ENCODE peak calls at places on chromosomes 16 and 17, in ten cellular contexts. T, O, X, D, R, V, E, N, G and I are unnamed samples.

GRCh38 chr17:50541916-50542688 is 4.9 kb upstream of the SPATA20 start:
- DNase-seq in G (no peak), T (peak), R (no peak), V (no peak), E (peak), X (peak), N (peak), D (peak), O (peak), I (peak)

GRCh38 chr17:34163681-34164080 is 91.4 kb upstream of the CCL2 start:
- DNase-seq in V (no peak), D (peak), O (no peak), G (no peak), T (no peak), E (no peak), N (no peak), R (no peak), X (no peak), I (no peak)

GRCh38 chr17:81684442-81684911 is 666 bp downstream of the HGS start:
- DNase-seq in R (no peak), T (no peak), O (peak), N (no peak), D (peak), E (no peak), X (peak), V (no peak), G (no peak), I (no peak)

GRCh38 chr17:731943-732787 is at the start of gene TLCD3A:
- DNase-seq in D (peak), R (no peak), T (peak), O (no peak), G (no peak), E (peak), V (no peak), X (peak), N (peak), I (peak)

GRCh38 chr17:11240041-11240801 is 792 bp upstream of the SHISA6 start:
- DNase-seq in X (peak), D (no peak), V (no peak), E (peak), N (peak), R (no peak), O (no peak), G (no peak), T (no peak), I (no peak)

GRCh38 chr16:53534206-53534605 is 31.2 kb upstream of the AKTIP start:
- DNase-seq in V (no peak), G (no peak), T (no peak), O (no peak), N (no peak), R (no peak), E (no peak), D (no peak), X (no peak), I (no peak)

GRCh38 chr17:7435676-7436555 is 681 bp downstream of the TMEM102 start:
- DNase-seq in D (no peak), G (no peak), R (no peak), X (peak), T (peak), E (peak), O (no peak), V (no peak), N (peak), I (no peak)

GRCh38 chr17:58677204-58677880 is 14.5 kb downstream of the TEX14 start:
- DNase-seq in D (peak), T (no peak), O (no peak), G (no peak), N (no peak), R (no peak), V (no peak), E (no peak), X (no peak), I (no peak)

GRCh38 chr16:90077757-90078593 is 844 bp upstream of the PRDM7 start:
- DNase-seq in R (no peak), T (no peak), G (no peak), E (peak), O (no peak), X (peak), N (no peak), D (peak), V (no peak), I (no peak)

GRCh38 chr17:70073326-70073725 is 1.7 kb upstream of the KCNJ16 start:
- DNase-seq in G (no peak), R (no peak), T (no peak), O (no peak), E (no peak), V (no peak), D (no peak), N (no peak), X (no peak), I (no peak)

GRCh38 chr16:81600275-81600674 is 155.7 kb downstream of the CMIP start:
- DNase-seq in N (no peak), X (no peak), D (peak), T (no peak), O (peak), E (no peak), V (peak), G (no peak), R (no peak), I (no peak)

GRCh38 chr16:1413684-1414531 is 596 bp downstream of the UNKL start:
- DNase-seq in V (no peak), E (peak), N (peak), X (peak), O (no peak), D (peak), G (no peak), T (peak), R (peak), I (peak)

GRCh38 chr17:42210046-42210445 is 15.8 kb upstream of the GHDC start:
- DNase-seq in X (no peak), N (no peak), E (no peak), T (no peak), D (peak), O (no peak), G (no peak), V (no peak), R (no peak), I (no peak)

GRCh38 chr17:10136258-10136981 is 62.0 kb downstream of the GAS7 start:
- DNase-seq in X (no peak), G (no peak), V (no peak), O (no peak), D (no peak), R (no peak), N (no peak), E (no peak), T (no peak), I (no peak)

GRCh38 chr16:2156025-2156848 is 655 bp downstream of the TRAF7 start:
- DNase-seq in O (no peak), T (no peak), G (no peak), R (no peak), N (no peak), X (peak), V (no peak), E (no peak), D (peak), I (peak)

GRCh38 chr17:32508926-32509325 is 22.1 kb downstream of the CDK5R1 start:
- DNase-seq in N (no peak), O (no peak), X (no peak), R (no peak), D (no peak), E (no peak), G (no peak), T (no peak), V (no peak), I (no peak)

GRCh38 chr17:80859004-80859941 is 132.4 kb upstream of the CHMP6 start:
- DNase-seq in O (no peak), G (peak), N (peak), R (no peak), D (peak), X (peak), V (peak), T (peak), E (no peak), I (peak)

GRCh38 chr17:14590458-14591250 is 289.8 kb downstream of the HS3ST3B1 start:
- DNase-seq in X (no peak), T (no peak), N (no peak), G (no peak), V (no peak), D (no peak), R (no peak), O (no peak), E (no peak), I (no peak)

DNA sequence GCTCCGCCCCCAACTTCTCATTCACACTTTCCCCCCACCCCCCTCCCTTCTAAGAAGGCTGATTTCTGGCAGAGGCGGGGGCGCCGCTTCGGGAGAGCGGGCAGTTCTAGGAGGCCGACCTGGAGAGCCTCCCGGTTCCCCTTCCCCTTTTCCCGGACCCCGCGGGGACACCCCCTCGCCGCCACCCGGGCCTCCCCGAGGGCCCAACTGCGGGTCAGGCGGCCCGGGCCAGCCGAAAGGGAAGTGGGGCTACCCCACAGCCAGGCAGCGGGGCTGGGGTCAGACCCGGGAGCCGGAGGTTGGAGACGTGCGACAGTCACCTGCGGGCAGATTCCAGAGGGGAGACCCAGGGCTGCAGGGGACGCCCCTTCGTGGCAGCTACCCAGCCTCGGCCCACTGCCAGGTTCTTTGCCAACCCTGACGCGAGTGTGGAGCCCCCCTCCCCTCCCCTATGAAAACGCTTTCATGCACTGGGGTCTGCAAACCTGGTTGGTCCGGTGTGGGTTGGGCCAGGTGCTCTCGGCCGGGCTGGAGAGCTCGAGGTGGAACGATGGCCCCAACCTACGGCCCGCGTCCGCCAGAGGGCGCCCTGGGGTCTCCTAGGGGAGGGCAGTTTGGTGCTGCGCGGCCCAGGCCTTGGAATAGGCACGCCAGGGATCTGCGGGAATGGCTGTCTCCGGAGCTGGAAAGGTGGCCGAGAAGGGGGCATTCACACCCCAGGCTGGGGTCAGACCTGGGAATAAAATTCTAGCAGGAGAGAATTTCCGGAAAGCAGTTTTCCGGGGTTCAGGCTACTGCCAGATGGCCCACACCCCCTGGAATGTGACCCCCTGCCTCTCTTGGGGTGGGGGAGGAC is 722 bp upstream of the SOCS3 start:
- DNase-seq in D (peak), V (no peak), R (peak), E (peak), G (peak), O (no peak), N (peak), X (peak), T (peak), I (peak)
- TF ChIP-seq CTCF in D (peak), V (peak), R (peak), E (peak), G (peak), O (peak), N (peak), X (peak), T (peak), I (peak)

GRCh38 chr17:57666198-57666870 is 78.8 kb downstream of the CCDC182 start:
- DNase-seq in O (no peak), V (no peak), X (peak), D (no peak), N (no peak), E (peak), G (no peak), T (no peak), R (no peak), I (no peak)
- TF ChIP-seq CTCF in O (no peak), V (no peak), X (no peak), D (no peak), N (no peak), E (no peak), G (no peak), T (no peak), R (no peak), I (no peak)

DNA sequence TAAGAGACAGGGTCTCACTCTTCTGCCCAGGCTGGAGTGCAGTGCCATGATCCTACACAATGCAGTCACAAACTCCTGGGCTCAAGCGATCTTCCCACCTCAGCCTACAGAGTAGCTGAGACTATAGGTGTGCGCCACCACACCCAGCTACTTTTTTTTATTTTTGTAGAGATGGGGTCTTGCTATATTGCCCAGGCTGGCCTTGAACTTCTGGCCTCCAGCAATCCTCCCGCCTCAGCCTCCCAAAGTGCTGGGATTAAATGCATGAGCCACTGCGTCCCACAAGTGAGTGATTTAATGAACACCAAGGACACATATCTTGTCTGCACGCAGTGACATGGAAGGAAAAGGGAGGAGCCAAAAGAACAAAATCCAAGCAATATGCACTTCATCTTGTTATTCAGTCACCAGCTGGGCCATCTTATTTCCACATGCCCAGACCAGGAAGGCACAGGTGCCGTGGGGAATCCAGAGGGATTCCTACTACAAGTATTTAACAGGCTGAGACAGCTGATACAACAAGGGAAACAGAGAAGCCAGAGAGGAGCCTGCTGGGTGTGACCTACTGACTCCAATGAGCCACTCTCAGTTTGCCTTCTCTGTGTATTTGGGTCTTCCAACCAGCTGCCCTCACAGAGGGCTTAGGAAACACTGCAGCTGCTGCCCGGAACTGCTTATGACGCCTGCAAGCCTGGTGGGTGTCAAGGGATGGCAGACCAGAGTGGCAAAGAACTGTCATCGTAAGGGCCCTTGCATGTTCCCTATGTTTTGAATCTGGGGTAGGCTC is 17.0 kb downstream of the LSM12 start:
- DNase-seq in D (no peak), V (no peak), E (no peak), R (no peak), G (no peak), T (no peak), X (no peak), N (no peak), O (no peak), I (no peak)
- TF ChIP-seq CTCF in D (no peak), V (no peak), E (no peak), R (no peak), G (no peak), T (no peak), X (no peak), N (no peak), O (no peak), I (no peak)

GRCh38 chr17:61427567-61427966 is 24.7 kb upstream of the TBX4 start:
- DNase-seq in N (no peak), V (no peak), D (no peak), X (no peak), R (no peak), G (no peak), T (no peak), O (no peak), E (no peak), I (no peak)

GRCh38 chr17:61426482-61427304 is 25.5 kb upstream of the TBX4 start:
- DNase-seq in G (no peak), X (no peak), V (no peak), R (no peak), O (no peak), E (no peak), T (no peak), N (no peak), D (peak), I (no peak)

GRCh38 chr17:61423967-61424649 is 24.5 kb downstream of the TBX2 start:
- DNase-seq in G (no peak), E (no peak), D (no peak), X (no peak), V (no peak), R (no peak), N (no peak), T (no peak), O (no peak), I (no peak)

GRCh38 chr17:61422869-61423268 is 23.2 kb downstream of the TBX2 start:
- DNase-seq in G (no peak), R (no peak), D (no peak), X (no peak), O (no peak), T (no peak), V (no peak), N (no peak), E (no peak), I (no peak)

GRCh38 chr17:61425682-61426481 is 26.2 kb downstream of the TBX2 start:
- DNase-seq in R (no peak), T (no peak), X (no peak), O (no peak), G (no peak), D (no peak), E (no peak), V (no peak), N (no peak), I (no peak)
- TF ChIP-seq CTCF in R (no peak), T (no peak), X (no peak), O (no peak), G (no peak), D (no peak), E (no peak), V (peak), N (no peak), I (no peak)

DNA sequence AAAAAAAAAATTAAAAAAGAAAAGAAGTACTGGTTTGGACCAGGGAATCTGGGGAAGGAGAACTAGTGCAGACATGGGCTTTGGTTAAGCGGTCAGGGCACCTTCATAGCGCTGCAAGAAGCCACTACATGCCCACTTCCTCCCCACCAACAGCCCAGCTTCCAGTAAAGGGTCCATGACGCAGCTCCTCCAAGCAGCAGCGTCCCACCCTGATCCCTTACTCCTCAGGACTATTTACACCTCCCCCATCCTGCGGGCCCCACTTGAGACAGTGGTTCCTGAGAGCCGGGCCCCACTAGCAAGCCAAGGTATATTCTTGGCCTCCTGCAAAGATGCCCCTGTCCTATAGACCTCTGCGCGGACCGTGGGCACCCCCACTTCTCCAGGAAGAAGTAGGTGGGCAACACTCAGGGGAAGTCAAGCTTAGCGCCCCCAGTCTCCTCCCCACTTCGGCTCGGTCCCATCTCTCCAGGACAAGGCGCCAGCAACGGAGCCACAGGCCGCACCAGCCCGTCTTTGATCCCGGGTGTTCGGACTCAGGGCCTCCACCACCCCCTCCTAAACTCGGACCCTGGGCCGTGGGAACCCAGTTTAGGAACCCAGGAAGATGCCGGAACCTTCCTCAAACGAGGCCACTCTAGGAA is 913 bp upstream of the PRR14 start:
- DNase-seq in V (no peak), O (no peak), R (no peak), G (no peak), D (no peak), N (no peak), T (no peak), E (peak), X (no peak), I (no peak)
- TF ChIP-seq CTCF in V (no peak), O (no peak), R (no peak), G (no peak), D (no peak), N (no peak), T (no peak), E (no peak), X (no peak), I (no peak)

DNA sequence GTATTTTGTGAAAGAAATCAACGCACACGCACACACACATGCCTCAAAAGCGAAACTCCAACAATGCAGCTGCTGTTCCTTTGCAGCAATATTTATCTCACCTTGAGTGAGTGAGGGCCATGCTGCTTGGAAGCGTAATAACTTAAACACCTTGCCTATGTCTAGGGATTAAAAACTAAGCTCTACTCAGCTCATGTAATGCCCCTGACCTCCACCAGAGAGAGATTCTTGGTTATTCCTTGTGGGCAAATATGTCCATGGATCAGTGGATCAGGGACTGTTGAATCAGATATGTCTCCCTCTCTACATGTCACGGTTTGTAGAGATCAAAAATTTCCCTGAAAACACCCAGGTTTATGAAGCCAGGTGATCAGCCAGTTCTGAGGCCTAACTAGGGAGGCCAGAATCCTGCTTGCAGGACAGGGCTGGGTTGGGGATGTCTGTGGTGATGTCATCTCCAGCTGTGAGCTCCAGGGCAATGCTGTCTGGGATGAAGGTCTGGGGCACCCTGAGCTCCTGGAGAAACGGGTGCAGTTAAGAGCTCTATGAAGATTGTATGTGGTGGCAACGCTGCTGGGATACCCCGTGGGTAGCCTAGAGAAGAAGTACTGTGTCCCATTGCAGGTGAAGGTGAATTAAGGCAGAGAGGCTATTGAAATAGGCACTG is 149.4 kb downstream of the KCNJ12 start:
- DNase-seq in X (no peak), R (no peak), D (no peak), T (no peak), G (no peak), E (peak), N (no peak), V (no peak), O (no peak), I (no peak)
- TF ChIP-seq CTCF in X (no peak), R (no peak), D (peak), T (no peak), G (peak), E (no peak), N (no peak), V (peak), O (no peak), I (no peak)